ENCODE peak calls at places on chromosome X, in five cellular contexts. One of them, this sample, is unnamed.

GRCh38 chrX:78165425-78165824 is 26.0 kb upstream of the TAF9B start:
- DNase-seq in GM23338: no peak
- DNase-seq in fibroblast of lung: no peak
- DNase-seq in brain microvascular endothelial cell: no peak
- DNase-seq in BJ: no peak
- DNase-seq in this sample: no peak

GRCh38 chrX:131262200-131262599 is 26.9 kb downstream of the IGSF1 start:
- DNase-seq in GM23338: no peak
- DNase-seq in brain microvascular endothelial cell: no peak
- DNase-seq in BJ: no peak
- DNase-seq in fibroblast of lung: no peak
- DNase-seq in this sample: no peak

GRCh38 chrX:120794525-120794975 is 81.1 kb downstream of the CT47B1 start:
- DNase-seq in BJ: no peak
- DNase-seq in GM23338: no peak
- DNase-seq in fibroblast of lung: peak; percentile 63
- DNase-seq in brain microvascular endothelial cell: peak; percentile 45
- DNase-seq in this sample: no peak

GRCh38 chrX:127038065-127038464 is 218.5 kb downstream of the PRR32 start:
- DNase-seq in brain microvascular endothelial cell: no peak
- DNase-seq in fibroblast of lung: no peak
- DNase-seq in BJ: no peak
- DNase-seq in GM23338: peak; percentile 36
- DNase-seq in this sample: no peak

GRCh38 chrX:2188316-2188715 is 312.5 kb downstream of the DHRSX start:
- DNase-seq in BJ: no peak
- DNase-seq in brain microvascular endothelial cell: peak; percentile 40
- DNase-seq in fibroblast of lung: no peak
- DNase-seq in GM23338: peak; percentile 35
- DNase-seq in this sample: no peak

GRCh38 chrX:38473715-38474114 is 87.6 kb upstream of the TSPAN7 start:
- DNase-seq in fibroblast of lung: no peak
- DNase-seq in GM23338: no peak
- DNase-seq in BJ: no peak
- DNase-seq in brain microvascular endothelial cell: no peak
- DNase-seq in this sample: no peak

GRCh38 chrX:43861750-43862149 is 20.5 kb downstream of the MAOB start:
- DNase-seq in brain microvascular endothelial cell: peak; percentile 2
- DNase-seq in GM23338: no peak
- DNase-seq in fibroblast of lung: peak; percentile 60
- DNase-seq in BJ: no peak
- DNase-seq in this sample: no peak

GRCh38 chrX:47191331-47191730 is 2.3 kb upstream of the UBA1 start:
- DNase-seq in fibroblast of lung: no peak
- DNase-seq in brain microvascular endothelial cell: no peak
- DNase-seq in GM23338: peak; percentile 32
- DNase-seq in BJ: no peak
- DNase-seq in this sample: no peak

GRCh38 chrX:84168574-84168973 is 19.4 kb downstream of the RPS6KA6 start:
- DNase-seq in GM23338: no peak
- DNase-seq in brain microvascular endothelial cell: no peak
- DNase-seq in BJ: no peak
- DNase-seq in fibroblast of lung: peak; percentile 40
- DNase-seq in this sample: no peak

GRCh38 chrX:8189096-8189830 is 18.2 kb upstream of the VCX2 start:
- DNase-seq in brain microvascular endothelial cell: no peak
- DNase-seq in BJ: no peak
- DNase-seq in GM23338: no peak
- DNase-seq in fibroblast of lung: no peak
- DNase-seq in this sample: no peak

GRCh38 chrX:22338740-22339139 is 66.0 kb downstream of the CBLL2 start:
- DNase-seq in fibroblast of lung: peak; percentile 61
- DNase-seq in GM23338: peak; percentile 35
- DNase-seq in BJ: no peak
- DNase-seq in brain microvascular endothelial cell: no peak
- DNase-seq in this sample: no peak

GRCh38 chrX:68698955-68699354 is 51.5 kb downstream of the STARD8 start:
- DNase-seq in BJ: no peak
- DNase-seq in fibroblast of lung: no peak
- DNase-seq in brain microvascular endothelial cell: no peak
- DNase-seq in GM23338: no peak
- DNase-seq in this sample: no peak

GRCh38 chrX:68695206-68695845 is 47.9 kb downstream of the STARD8 start:
- DNase-seq in BJ: no peak
- DNase-seq in GM23338: no peak
- DNase-seq in fibroblast of lung: no peak
- DNase-seq in brain microvascular endothelial cell: no peak
- DNase-seq in this sample: no peak

GRCh38 chrX:68696267-68696666 is 48.8 kb downstream of the STARD8 start:
- DNase-seq in fibroblast of lung: no peak
- DNase-seq in brain microvascular endothelial cell: no peak
- DNase-seq in GM23338: no peak
- DNase-seq in BJ: no peak
- DNase-seq in this sample: no peak

GRCh38 chrX:68697036-68697435 is 49.6 kb downstream of the STARD8 start:
- DNase-seq in GM23338: no peak
- DNase-seq in brain microvascular endothelial cell: no peak
- DNase-seq in BJ: no peak
- DNase-seq in fibroblast of lung: no peak
- DNase-seq in this sample: no peak

DNA sequence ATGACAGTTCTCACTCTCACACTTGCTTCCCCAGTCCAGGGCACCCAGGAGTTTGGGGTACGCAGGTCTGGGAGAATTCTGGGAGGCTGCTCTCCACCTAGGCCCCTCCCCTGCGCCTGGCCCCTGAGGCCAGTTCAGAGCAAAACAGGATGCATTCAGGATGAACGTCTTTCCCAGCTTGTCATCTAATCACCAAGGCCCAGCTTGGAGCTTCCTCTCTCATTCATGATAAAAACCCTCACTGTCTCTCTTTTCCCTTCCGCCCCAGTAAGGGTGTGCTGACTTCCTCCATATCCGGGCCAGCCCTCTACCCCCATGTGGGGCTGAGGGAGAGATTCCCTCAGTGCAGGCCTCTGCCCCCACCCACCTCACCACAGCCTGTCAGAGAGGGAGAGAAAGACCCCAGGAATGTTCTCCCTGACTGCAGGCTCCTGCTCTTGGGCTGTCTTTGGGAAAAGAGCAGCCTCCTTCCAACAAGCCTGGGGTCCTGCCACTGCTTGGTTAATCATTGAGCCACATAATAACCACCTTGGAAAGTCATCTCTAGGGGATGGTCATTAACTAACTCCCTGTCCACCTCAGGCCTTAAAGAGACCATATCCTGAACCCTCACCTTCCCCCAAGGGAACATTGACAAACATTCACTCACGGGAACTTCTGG is 50.1 kb downstream of the STARD8 start:
- DNase-seq in brain microvascular endothelial cell: no peak
- DNase-seq in BJ: no peak
- DNase-seq in GM23338: no peak
- DNase-seq in fibroblast of lung: no peak
- DNase-seq in this sample: no peak
- H3K4me3 ChIP-seq in brain microvascular endothelial cell: no peak overlapping the region
- H3K4me3 ChIP-seq in BJ: no peak overlapping the region
- H3K4me3 ChIP-seq in GM23338: no peak overlapping the region
- H3K4me3 ChIP-seq in fibroblast of lung: no peak overlapping the region
- H3K4me3 ChIP-seq in this sample: no peak overlapping the region

DNA sequence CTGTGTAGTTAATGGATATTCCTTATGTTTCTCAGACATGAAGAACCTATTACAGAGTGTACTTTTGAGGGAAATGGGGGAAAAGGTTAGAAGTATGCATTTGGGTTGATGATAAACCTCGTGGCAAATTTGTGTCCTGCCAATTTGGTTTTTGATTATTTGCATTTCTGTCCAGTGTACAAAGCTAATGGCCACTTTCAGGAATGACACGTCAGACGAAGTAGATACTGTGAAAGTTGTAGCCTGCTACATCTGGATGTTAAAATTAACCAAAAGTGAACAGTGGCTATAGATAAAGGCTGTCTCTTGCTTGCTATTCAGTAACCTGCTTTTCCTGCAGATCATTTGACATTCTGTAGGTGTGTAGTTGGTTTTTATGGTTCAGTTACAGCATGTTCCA is 1.0 kb downstream of the PRDX4 start:
- DNase-seq in BJ: no peak
- DNase-seq in fibroblast of lung: no peak
- DNase-seq in brain microvascular endothelial cell: no peak
- DNase-seq in GM23338: no peak
- DNase-seq in this sample: no peak
- H3K4me3 ChIP-seq in BJ: peak overlapping the region; percentile 81
- H3K4me3 ChIP-seq in fibroblast of lung: peak overlapping the region; percentile 84
- H3K4me3 ChIP-seq in brain microvascular endothelial cell: peak overlapping the region; percentile 76
- H3K4me3 ChIP-seq in GM23338: peak overlapping the region; percentile 48
- H3K4me3 ChIP-seq in this sample: peak overlapping the region; percentile 66

DNA sequence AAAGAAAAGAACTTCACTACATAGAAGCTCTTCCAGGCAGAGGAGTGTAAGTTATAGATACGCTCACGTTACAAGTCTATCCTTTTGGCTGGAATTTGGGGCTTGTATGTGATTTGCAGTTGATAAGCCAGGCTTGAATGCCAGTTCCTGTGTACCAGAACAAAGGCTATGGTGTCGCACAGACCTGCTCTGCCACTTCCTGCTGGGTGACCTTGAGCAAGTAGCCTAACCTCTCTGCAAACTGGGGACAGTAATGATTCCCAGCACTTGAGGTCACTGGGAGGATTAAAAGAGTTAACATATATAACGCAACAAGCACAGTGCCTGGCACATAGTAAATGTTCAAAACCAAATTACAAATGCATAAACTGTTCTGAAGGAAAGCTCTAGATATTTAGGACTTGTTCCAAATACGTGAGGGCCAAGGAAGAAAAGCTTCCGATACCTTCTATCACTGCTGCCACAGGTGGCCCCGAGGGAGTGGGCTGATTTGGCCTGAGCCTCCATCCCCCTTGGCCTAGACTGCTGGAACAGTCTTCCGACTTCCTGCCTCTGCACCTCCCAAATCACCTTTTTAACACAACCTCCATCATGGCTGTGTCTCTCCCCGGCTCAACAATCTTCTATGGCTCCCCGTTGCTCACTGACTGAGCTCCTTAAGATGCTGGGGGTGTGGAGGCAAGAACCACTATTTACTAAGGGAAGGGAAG is 1.3 kb upstream of the SOWAHD start:
- DNase-seq in BJ: no peak
- DNase-seq in fibroblast of lung: no peak
- DNase-seq in GM23338: no peak
- DNase-seq in brain microvascular endothelial cell: no peak
- DNase-seq in this sample: no peak
- H3K4me3 ChIP-seq in BJ: no peak overlapping the region
- H3K4me3 ChIP-seq in fibroblast of lung: no peak overlapping the region
- H3K4me3 ChIP-seq in GM23338: peak overlapping the region; percentile 65
- H3K4me3 ChIP-seq in brain microvascular endothelial cell: no peak overlapping the region
- H3K4me3 ChIP-seq in this sample: no peak overlapping the region

GRCh38 chrX:69161371-69161770 is 3.9 kb downstream of the PJA1 start:
- DNase-seq in BJ: no peak
- DNase-seq in fibroblast of lung: no peak
- DNase-seq in brain microvascular endothelial cell: no peak
- DNase-seq in GM23338: no peak
- DNase-seq in this sample: no peak

GRCh38 chrX:69165116-69165651 is at the start of gene PJA1:
- DNase-seq in GM23338: peak; percentile 64
- DNase-seq in brain microvascular endothelial cell: peak; percentile 46
- DNase-seq in fibroblast of lung: peak; percentile 72
- DNase-seq in BJ: no peak
- DNase-seq in this sample: peak; percentile 31

GRCh38 chrX:69162466-69162865 is 2.8 kb downstream of the PJA1 start:
- DNase-seq in fibroblast of lung: no peak
- DNase-seq in brain microvascular endothelial cell: no peak
- DNase-seq in BJ: no peak
- DNase-seq in GM23338: no peak
- DNase-seq in this sample: no peak

GRCh38 chrX:69161786-69162349 is 3.4 kb downstream of the PJA1 start:
- DNase-seq in brain microvascular endothelial cell: no peak
- DNase-seq in fibroblast of lung: no peak
- DNase-seq in GM23338: no peak
- DNase-seq in BJ: no peak
- DNase-seq in this sample: no peak

DNA sequence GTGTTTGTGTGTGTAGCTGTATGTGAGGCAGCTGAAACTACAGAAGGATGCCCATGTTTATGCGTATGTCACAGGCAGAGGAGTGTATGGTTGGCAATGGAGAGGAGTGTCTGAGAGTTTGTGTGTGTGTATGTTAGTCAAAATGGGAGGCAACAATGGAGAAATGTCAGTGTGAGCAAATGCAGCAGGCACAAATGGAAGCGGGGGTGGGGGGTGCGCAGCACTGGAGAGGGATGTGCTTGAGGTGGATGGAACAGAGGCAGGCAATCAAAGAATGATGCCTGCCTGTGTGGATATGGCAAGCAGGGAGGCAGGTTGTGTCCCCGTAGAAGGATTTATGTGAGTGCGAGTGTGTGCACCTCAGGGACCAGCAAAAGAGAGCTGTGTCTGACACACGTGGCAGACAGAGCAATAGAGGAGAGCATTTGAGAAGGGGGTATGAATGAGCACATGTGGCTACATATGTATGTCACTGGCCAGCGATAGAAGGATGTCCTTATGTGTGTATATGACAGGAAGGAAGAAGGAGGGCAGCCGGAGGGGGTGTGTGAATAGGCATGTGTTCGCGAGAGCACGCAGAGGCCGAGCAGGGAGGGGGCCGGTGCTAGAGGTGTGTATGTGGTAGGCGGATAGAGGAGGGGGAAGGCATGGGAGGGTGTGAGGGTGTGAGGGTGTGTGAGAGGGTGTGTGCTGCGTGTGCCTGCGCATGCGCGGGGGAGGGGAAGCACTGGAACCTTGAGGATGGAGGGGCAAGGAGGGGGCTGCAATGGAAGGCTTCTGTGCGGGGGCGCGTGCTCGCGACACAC is 1.1 kb downstream of the PJA1 start:
- DNase-seq in brain microvascular endothelial cell: peak; percentile 14
- DNase-seq in fibroblast of lung: peak; percentile 17
- DNase-seq in BJ: no peak
- DNase-seq in GM23338: peak; percentile 55
- DNase-seq in this sample: no peak
- H3K4me3 ChIP-seq in brain microvascular endothelial cell: peak overlapping the region; percentile 77
- H3K4me3 ChIP-seq in fibroblast of lung: peak overlapping the region; percentile 79
- H3K4me3 ChIP-seq in BJ: peak overlapping the region; percentile 79
- H3K4me3 ChIP-seq in GM23338: peak overlapping the region; percentile 69
- H3K4me3 ChIP-seq in this sample: peak overlapping the region; percentile 75

GRCh38 chrX:26109142-26109541 is 29.0 kb upstream of the MAGEB18 start:
- DNase-seq in brain microvascular endothelial cell: no peak
- DNase-seq in fibroblast of lung: no peak
- DNase-seq in BJ: no peak
- DNase-seq in GM23338: no peak
- DNase-seq in this sample: no peak
- H3K4me3 ChIP-seq in brain microvascular endothelial cell: no peak overlapping the region
- H3K4me3 ChIP-seq in fibroblast of lung: no peak overlapping the region
- H3K4me3 ChIP-seq in BJ: no peak overlapping the region
- H3K4me3 ChIP-seq in GM23338: no peak overlapping the region
- H3K4me3 ChIP-seq in this sample: no peak overlapping the region

DNA sequence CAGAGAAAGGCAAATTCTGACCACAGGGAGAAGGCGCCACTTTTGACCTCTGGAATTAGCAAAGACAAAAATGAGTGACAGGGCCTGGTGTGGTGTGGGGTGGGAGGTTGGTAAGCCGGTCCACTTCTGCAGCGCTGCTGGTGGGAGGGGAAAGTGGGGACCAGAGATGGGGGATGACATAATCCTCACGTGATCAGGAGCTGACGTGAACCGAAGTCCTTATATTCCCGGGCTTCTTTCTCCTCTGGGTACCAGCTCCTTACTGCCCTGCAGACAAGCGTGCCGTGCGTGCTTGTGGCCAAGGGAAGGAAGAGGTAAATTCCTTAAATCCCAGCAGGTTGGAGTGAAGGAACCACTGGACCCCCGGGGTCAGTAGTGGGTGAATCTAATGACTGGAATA is at the start of gene TCEAL7:
- DNase-seq in BJ: no peak
- DNase-seq in brain microvascular endothelial cell: no peak
- DNase-seq in GM23338: peak; percentile 56
- DNase-seq in fibroblast of lung: peak; percentile 65
- DNase-seq in this sample: no peak
- H3K4me3 ChIP-seq in BJ: peak within 1 kb of the TSS; percentile 43
- H3K4me3 ChIP-seq in brain microvascular endothelial cell: peak within 1 kb of the TSS; percentile 53
- H3K4me3 ChIP-seq in GM23338: peak within 1 kb of the TSS; percentile 59
- H3K4me3 ChIP-seq in fibroblast of lung: peak within 1 kb of the TSS; percentile 73
- H3K4me3 ChIP-seq in this sample: peak within 1 kb of the TSS; percentile 53